ENCODE peak calls at places on chromosome 2, in nine cellular contexts. K, W, F, E, N, X, L, T and I are unnamed samples.

GRCh38 chr2:57205241-57205640 is 841.4 kb upstream of the VRK2 start:
- DNase-seq in K (no peak), W (no peak), F (no peak), E (no peak), N (no peak), X (no peak), L (no peak), T (no peak), I (no peak)

GRCh38 chr2:69138793-69139510 is 126.0 kb downstream of the ANTXR1 start:
- DNase-seq in K (no peak), W (no peak), F (no peak), E (peak; percentile 96), N (peak; percentile 32), X (no peak), L (no peak), T (peak; percentile 61), I (peak; percentile 75)

GRCh38 chr2:215238485-215239098 is 73.3 kb upstream of the ATIC start:
- DNase-seq in K (no peak), W (no peak), F (no peak), E (peak; percentile 72), N (no peak), X (no peak), L (no peak), T (no peak), I (no peak)

GRCh38 chr2:206800501-206801416 is 35.4 kb downstream of the FASTKD2 start:
- DNase-seq in K (peak; percentile 84), W (peak; percentile 16), F (peak; percentile 40), E (peak; percentile 77), N (peak; percentile 26), X (peak; percentile 51), L (peak; percentile 34), T (peak; percentile 38), I (peak; percentile 49)

GRCh38 chr2:64692401-64692800 is 38.7 kb upstream of the SERTAD2 start:
- DNase-seq in K (no peak), W (no peak), F (no peak), E (peak; percentile 93), N (no peak), X (no peak), L (no peak), T (no peak), I (no peak)

GRCh38 chr2:10079192-10079930 is 850 bp downstream of the CYS1 start:
- DNase-seq in K (peak; percentile 55), W (peak; percentile 80), F (no peak), E (peak; percentile 70), N (no peak), X (peak; percentile 34), L (no peak), T (peak; percentile 55), I (peak; percentile 29)

GRCh38 chr2:27105981-27106380 is 12.9 kb downstream of the CGREF1 start:
- DNase-seq in K (no peak), W (no peak), F (no peak), E (no peak), N (no peak), X (no peak), L (no peak), T (no peak), I (no peak)

GRCh38 chr2:60742419-60742818 is 13.6 kb upstream of the PAPOLG start:
- DNase-seq in K (no peak), W (no peak), F (no peak), E (no peak), N (no peak), X (no peak), L (no peak), T (no peak), I (no peak)

GRCh38 chr2:102187191-102188150 is 648 bp downstream of the IL1RL2 start:
- DNase-seq in K (peak; percentile 33), W (peak; percentile 23), F (peak; percentile 18), E (peak; percentile 59), N (no peak), X (peak; percentile 74), L (peak; percentile 36), T (no peak), I (no peak)

GRCh38 chr2:79887747-79888374 is 375.0 kb downstream of the CTNNA2 start:
- DNase-seq in K (peak; percentile 12), W (no peak), F (no peak), E (peak; percentile 70), N (peak; percentile 42), X (peak; percentile 17), L (no peak), T (peak; percentile 2), I (peak; percentile 12)

GRCh38 chr2:16666453-16666801 is 793 bp upstream of the CYRIA start:
- DNase-seq in K (no peak), W (no peak), F (no peak), E (peak; percentile 78), N (no peak), X (no peak), L (no peak), T (no peak), I (peak; percentile 56)

GRCh38 chr2:3113769-3114168 is 263.8 kb downstream of the EIPR1 start:
- DNase-seq in K (no peak), W (no peak), F (no peak), E (no peak), N (no peak), X (no peak), L (no peak), T (no peak), I (no peak)

GRCh38 chr2:214674278-214674677 is 135.2 kb downstream of the BARD1 start:
- DNase-seq in K (no peak), W (no peak), F (no peak), E (no peak), N (no peak), X (no peak), L (no peak), T (no peak), I (no peak)

GRCh38 chr2:240509667-240510512 is 47.9 kb downstream of the ANKMY1 start:
- DNase-seq in K (no peak), W (peak; percentile 11), F (no peak), E (no peak), N (no peak), X (no peak), L (no peak), T (no peak), I (no peak)